ENCODE peak calls at places on chromosomes 1 and 21, in nine cellular contexts. One of them, this sample, is unnamed.

GRCh38 chr1:8107897-8108296 is 81.8 kb upstream of the ERRFI1 start:
- DNase-seq in thoracic aorta: no peak
- DNase-seq in breast epithelium: no peak
- DNase-seq in stimulated activated naive CD4-positive, alpha-beta T cell: no peak
- DNase-seq in adrenal gland: no peak
- DNase-seq in ureter: no peak
- DNase-seq in DND-41: no peak
- DNase-seq in GM12891: no peak
- DNase-seq in AG08396: no peak
- DNase-seq in this sample: no peak

GRCh38 chr1:22470227-22470626 is 18.6 kb downstream of the ZBTB40 start:
- DNase-seq in adrenal gland: no peak
- DNase-seq in GM12891: no peak
- DNase-seq in ureter: no peak
- DNase-seq in thoracic aorta: no peak
- DNase-seq in DND-41: no peak
- DNase-seq in breast epithelium: no peak
- DNase-seq in AG08396: no peak
- DNase-seq in stimulated activated naive CD4-positive, alpha-beta T cell: no peak
- DNase-seq in this sample: no peak

GRCh38 chr1:246157516-246157915 is 349.6 kb downstream of the SMYD3 start:
- DNase-seq in DND-41: no peak
- DNase-seq in AG08396: no peak
- DNase-seq in breast epithelium: no peak
- DNase-seq in thoracic aorta: no peak
- DNase-seq in adrenal gland: no peak
- DNase-seq in ureter: no peak
- DNase-seq in stimulated activated naive CD4-positive, alpha-beta T cell: no peak
- DNase-seq in GM12891: no peak
- DNase-seq in this sample: no peak

GRCh38 chr1:34865573-34865972 is 6.0 kb upstream of the SMIM12 start:
- DNase-seq in ureter: no peak
- DNase-seq in adrenal gland: no peak
- DNase-seq in GM12891: peak; percentile 27
- DNase-seq in AG08396: no peak
- DNase-seq in thoracic aorta: no peak
- DNase-seq in breast epithelium: no peak
- DNase-seq in DND-41: no peak
- DNase-seq in stimulated activated naive CD4-positive, alpha-beta T cell: no peak
- DNase-seq in this sample: no peak

GRCh38 chr1:62436039-62436465 is 797 bp upstream of the USP1 start:
- DNase-seq in GM12891: peak; percentile 57
- DNase-seq in breast epithelium: no peak
- DNase-seq in AG08396: no peak
- DNase-seq in adrenal gland: no peak
- DNase-seq in ureter: no peak
- DNase-seq in stimulated activated naive CD4-positive, alpha-beta T cell: no peak
- DNase-seq in thoracic aorta: no peak
- DNase-seq in DND-41: no peak
- DNase-seq in this sample: no peak

GRCh38 chr1:38586993-38587646 is 272.5 kb downstream of the RRAGC start:
- DNase-seq in DND-41: peak; percentile 39
- DNase-seq in adrenal gland: peak; percentile 60
- DNase-seq in ureter: no peak
- DNase-seq in stimulated activated naive CD4-positive, alpha-beta T cell: peak; percentile 8
- DNase-seq in AG08396: peak; percentile 57
- DNase-seq in thoracic aorta: no peak
- DNase-seq in breast epithelium: no peak
- DNase-seq in GM12891: peak; percentile 66
- DNase-seq in this sample: no peak

GRCh38 chr1:110003747-110004428 is 19.3 kb downstream of the AHCYL1 start:
- DNase-seq in breast epithelium: peak; percentile 75
- DNase-seq in ureter: peak; percentile 78
- DNase-seq in AG08396: peak; percentile 86
- DNase-seq in adrenal gland: peak; percentile 71
- DNase-seq in thoracic aorta: peak; percentile 60
- DNase-seq in stimulated activated naive CD4-positive, alpha-beta T cell: no peak
- DNase-seq in DND-41: peak; percentile 42
- DNase-seq in GM12891: no peak
- DNase-seq in this sample: peak; percentile 100

GRCh38 chr1:63829349-63830327 is 55.8 kb downstream of the ROR1 start:
- DNase-seq in stimulated activated naive CD4-positive, alpha-beta T cell: no peak
- DNase-seq in adrenal gland: peak; percentile 29
- DNase-seq in breast epithelium: no peak
- DNase-seq in DND-41: no peak
- DNase-seq in AG08396: peak; percentile 24
- DNase-seq in ureter: no peak
- DNase-seq in GM12891: no peak
- DNase-seq in thoracic aorta: no peak
- DNase-seq in this sample: no peak

GRCh38 chr1:234206651-234207284 is 166.5 kb upstream of the COA6 start:
- DNase-seq in thoracic aorta: no peak
- DNase-seq in AG08396: peak; percentile 60
- DNase-seq in adrenal gland: peak; percentile 82
- DNase-seq in stimulated activated naive CD4-positive, alpha-beta T cell: no peak
- DNase-seq in GM12891: no peak
- DNase-seq in breast epithelium: peak; percentile 92
- DNase-seq in DND-41: no peak
- DNase-seq in ureter: no peak
- DNase-seq in this sample: peak; percentile 91

GRCh38 chr1:48236716-48237470 is 14.4 kb downstream of the SLC5A9 start:
- DNase-seq in adrenal gland: no peak
- DNase-seq in stimulated activated naive CD4-positive, alpha-beta T cell: peak; percentile 22
- DNase-seq in GM12891: peak; percentile 33
- DNase-seq in breast epithelium: no peak
- DNase-seq in DND-41: no peak
- DNase-seq in AG08396: peak; percentile 41
- DNase-seq in thoracic aorta: no peak
- DNase-seq in ureter: no peak
- DNase-seq in this sample: peak; percentile 65

GRCh38 chr1:241813768-241814270 is 34.2 kb upstream of the EXO1 start:
- DNase-seq in breast epithelium: no peak
- DNase-seq in DND-41: no peak
- DNase-seq in GM12891: no peak
- DNase-seq in stimulated activated naive CD4-positive, alpha-beta T cell: no peak
- DNase-seq in AG08396: no peak
- DNase-seq in ureter: no peak
- DNase-seq in thoracic aorta: no peak
- DNase-seq in adrenal gland: no peak
- DNase-seq in this sample: no peak

GRCh38 chr1:100670083-100670482 is 49.5 kb upstream of the VCAM1 start:
- DNase-seq in GM12891: no peak
- DNase-seq in AG08396: no peak
- DNase-seq in thoracic aorta: no peak
- DNase-seq in breast epithelium: no peak
- DNase-seq in ureter: no peak
- DNase-seq in stimulated activated naive CD4-positive, alpha-beta T cell: no peak
- DNase-seq in DND-41: no peak
- DNase-seq in adrenal gland: no peak
- DNase-seq in this sample: no peak

GRCh38 chr1:86841120-86841519 is 72.8 kb downstream of the SELENOF start:
- DNase-seq in GM12891: no peak
- DNase-seq in breast epithelium: no peak
- DNase-seq in adrenal gland: no peak
- DNase-seq in DND-41: no peak
- DNase-seq in ureter: no peak
- DNase-seq in thoracic aorta: no peak
- DNase-seq in stimulated activated naive CD4-positive, alpha-beta T cell: no peak
- DNase-seq in AG08396: no peak
- DNase-seq in this sample: peak; percentile 22

GRCh38 chr1:110057963-110058518 is 12.4 kb downstream of the ALX3 start:
- DNase-seq in ureter: no peak
- DNase-seq in DND-41: no peak
- DNase-seq in AG08396: no peak
- DNase-seq in stimulated activated naive CD4-positive, alpha-beta T cell: no peak
- DNase-seq in breast epithelium: no peak
- DNase-seq in thoracic aorta: no peak
- DNase-seq in GM12891: no peak
- DNase-seq in adrenal gland: no peak
- DNase-seq in this sample: no peak

GRCh38 chr1:237873487-237873927 is 17.2 kb downstream of the ZP4 start:
- DNase-seq in ureter: no peak
- DNase-seq in DND-41: no peak
- DNase-seq in stimulated activated naive CD4-positive, alpha-beta T cell: no peak
- DNase-seq in thoracic aorta: no peak
- DNase-seq in adrenal gland: peak; percentile 79
- DNase-seq in AG08396: no peak
- DNase-seq in breast epithelium: no peak
- DNase-seq in GM12891: no peak
- DNase-seq in this sample: peak; percentile 96

GRCh38 chr1:47415728-47416318 is at the start of gene FOXE3:
- DNase-seq in thoracic aorta: no peak
- DNase-seq in ureter: no peak
- DNase-seq in AG08396: no peak
- DNase-seq in DND-41: no peak
- DNase-seq in adrenal gland: no peak
- DNase-seq in stimulated activated naive CD4-positive, alpha-beta T cell: no peak
- DNase-seq in breast epithelium: no peak
- DNase-seq in GM12891: no peak
- DNase-seq in this sample: no peak

GRCh38 chr21:38645282-38645681 is 147.0 kb upstream of the ERG start:
- DNase-seq in DND-41: no peak
- DNase-seq in AG08396: peak; percentile 66
- DNase-seq in GM12891: no peak
- DNase-seq in breast epithelium: no peak
- DNase-seq in stimulated activated naive CD4-positive, alpha-beta T cell: no peak
- DNase-seq in adrenal gland: no peak
- DNase-seq in ureter: no peak
- DNase-seq in thoracic aorta: no peak
- DNase-seq in this sample: peak; percentile 5

GRCh38 chr1:53341521-53341895 is 13.6 kb upstream of the LRP8 start:
- DNase-seq in ureter: peak; percentile 8
- DNase-seq in DND-41: no peak
- DNase-seq in adrenal gland: no peak
- DNase-seq in AG08396: no peak
- DNase-seq in stimulated activated naive CD4-positive, alpha-beta T cell: no peak
- DNase-seq in breast epithelium: no peak
- DNase-seq in thoracic aorta: no peak
- DNase-seq in GM12891: no peak
- DNase-seq in this sample: no peak